ENCODE peak calls at places on chromosomes 12 and 14, in nine cellular contexts. W is RWPE2; D is activated CD4-positive, CD25-positive, alpha-beta regulatory T cell treated with anti-CD3 and anti-CD28 coated beads, Interleukin-2, amount 50 U/mL, for 24 hours; M is HCT116; B is body of pancreas; I is activated CD8-positive, alpha-beta T cell treated with anti-CD3 and anti-CD28 coated beads for 36 hours; G is upper lobe of left lung; Y is activated naive CD8-positive, alpha-beta T cell treated with anti-CD3 and anti-CD28 coated beads, Interleukin-2, amount 50 U/mL, for 24 hours; V is PC-3. Q is an unnamed sample.

GRCh38 chr12:132754555-132754954 is 7.1 kb downstream of the ANKLE2 start:
- ATAC-seq in G (no peak), W (peak), V (peak), I (no peak), B (no peak), D (no peak), M (peak), Y (no peak), Q (no peak)

GRCh38 chr12:72272731-72273498 is 745 bp downstream of the TRHDE start:
- ATAC-seq in B (peak), Y (no peak), D (no peak), V (peak), M (peak), G (peak), I (no peak), W (no peak), Q (no peak)

GRCh38 chr12:15693233-15693911 is 95.8 kb downstream of the EPS8 start:
- ATAC-seq in W (no peak), V (no peak), D (no peak), B (no peak), G (no peak), M (no peak), Y (no peak), I (no peak), Q (peak)

GRCh38 chr12:25960176-25960575 is 1.7 kb downstream of the RASSF8 start:
- ATAC-seq in V (peak), G (no peak), W (no peak), I (no peak), Y (no peak), M (no peak), D (no peak), B (no peak), Q (no peak)

GRCh38 chr12:132807295-132808222 is 21.1 kb downstream of the GOLGA3 start:
- ATAC-seq in I (peak), B (no peak), M (no peak), V (no peak), W (peak), G (no peak), D (no peak), Y (no peak), Q (no peak)

GRCh38 chr14:68546839-68547238 is 246.0 kb downstream of the ZFP36L1 start:
- ATAC-seq in G (peak), B (no peak), I (no peak), V (peak), Y (no peak), D (no peak), W (peak), M (no peak), Q (no peak)

GRCh38 chr14:93493054-93493453 is 62.3 kb downstream of the UNC79 start:
- ATAC-seq in V (no peak), Y (no peak), I (no peak), B (no peak), D (no peak), G (peak), W (no peak), M (no peak), Q (no peak)

GRCh38 chr14:103546651-103547454 is 15.6 kb downstream of the BAG5 start:
- ATAC-seq in M (peak), B (peak), V (peak), Y (peak), D (peak), I (peak), W (peak), G (peak), Q (peak)

GRCh38 chr14:85604671-85605070 is 74.7 kb downstream of the FLRT2 start:
- ATAC-seq in W (no peak), D (no peak), B (no peak), G (no peak), V (no peak), Y (no peak), I (no peak), M (no peak), Q (no peak)

GRCh38 chr12:109858764-109859163 is 21.6 kb downstream of the GLTP start:
- ATAC-seq in D (no peak), B (no peak), I (peak), Y (no peak), M (no peak), G (no peak), W (no peak), V (no peak), Q (no peak)

GRCh38 chr12:57063991-57064725 is 14.2 kb upstream of the MYO1A start:
- ATAC-seq in W (no peak), V (no peak), Y (peak), I (peak), B (no peak), M (no peak), G (no peak), D (peak), Q (peak)

GRCh38 chr12:132904718-132905328 is 17.4 kb upstream of the CHFR start:
- ATAC-seq in V (no peak), G (peak), D (peak), I (peak), Y (no peak), W (no peak), B (no peak), M (no peak), Q (peak)

GRCh38 chr12:15636060-15636890 is 152.9 kb downstream of the EPS8 start:
- ATAC-seq in M (peak), D (no peak), I (no peak), W (no peak), G (no peak), B (no peak), Y (no peak), V (peak), Q (no peak)

GRCh38 chr14:79745046-79745445 is 466.3 kb downstream of the DIO2 start:
- ATAC-seq in G (no peak), V (no peak), Y (no peak), M (no peak), W (no peak), B (no peak), D (no peak), I (no peak), Q (no peak)

GRCh38 chr14:104967144-104967413 is 11.1 kb downstream of the AHNAK2 start:
- ATAC-seq in V (no peak), Y (no peak), B (no peak), G (no peak), M (no peak), D (no peak), W (no peak), I (no peak), Q (no peak)

GRCh38 chr12:18906354-18906753 is 168.4 kb downstream of the CAPZA3 start:
- ATAC-seq in M (no peak), V (no peak), D (no peak), G (peak), B (no peak), Y (no peak), I (no peak), W (no peak), Q (no peak)